ENCODE peak calls at places on chromosome 3, in six cellular contexts. O is lower leg skin, F is Calu3, J is AG04450, A is progenitor cell of endocrine pancreas, R is pancreas. M is an unnamed sample.

GRCh38 chr3:23019596-23020300 is 183.4 kb upstream of the UBE2E2 start:
- DNase-seq in O (no peak), F (no peak), J (no peak), A (no peak), R (no peak), M (no peak)

GRCh38 chr3:33218446-33219174 is at the start of gene SUSD5:
- DNase-seq in O (no peak), F (peak), J (no peak), A (peak), R (no peak), M (peak)

GRCh38 chr3:120203016-120203415 is 82.0 kb downstream of the GPR156 start:
- DNase-seq in O (peak), F (no peak), J (peak), A (no peak), R (no peak), M (no peak)

GRCh38 chr3:192915306-192915705 is 2.4 kb downstream of the MB21D2 start:
- DNase-seq in O (no peak), F (peak), J (no peak), A (no peak), R (no peak), M (no peak)

GRCh38 chr3:132730891-132731580 is 8.8 kb upstream of the NPHP3 start:
- DNase-seq in O (no peak), F (peak), J (no peak), A (no peak), R (no peak), M (no peak)

GRCh38 chr3:15440891-15441290 is 13.5 kb downstream of the EAF1 start:
- DNase-seq in O (no peak), F (no peak), J (no peak), A (no peak), R (no peak), M (no peak)

GRCh38 chr3:105823149-105823866 is 45.5 kb downstream of the CBLB start:
- DNase-seq in O (no peak), F (peak), J (peak), A (no peak), R (no peak), M (no peak)

GRCh38 chr3:131794766-131795381 is 239.9 kb downstream of the CPNE4 start:
- DNase-seq in O (peak), F (peak), J (peak), A (peak), R (peak), M (peak)

GRCh38 chr3:32296251-32297204 is 58.0 kb downstream of the CMTM8 start:
- DNase-seq in O (peak), F (peak), J (peak), A (peak), R (peak), M (peak)

GRCh38 chr3:31973837-31974236 is 7.2 kb downstream of the OSBPL10 start:
- DNase-seq in O (no peak), F (no peak), J (no peak), A (no peak), R (no peak), M (no peak)

GRCh38 chr3:25429441-25429907 is 1.4 kb downstream of the RARB start:
- DNase-seq in O (no peak), F (peak), J (no peak), A (peak), R (peak), M (no peak)

GRCh38 chr3:45011756-45012441 is 14.2 kb upstream of the CLEC3B start:
- DNase-seq in O (peak), F (no peak), J (peak), A (no peak), R (no peak), M (no peak)

GRCh38 chr3:141941093-141941492 is 64.7 kb downstream of the ATP1B3 start:
- DNase-seq in O (no peak), F (peak), J (no peak), A (no peak), R (no peak), M (no peak)

GRCh38 chr3:141938011-141938350 is 61.5 kb downstream of the ATP1B3 start:
- DNase-seq in O (no peak), F (no peak), J (no peak), A (no peak), R (no peak), M (no peak)

GRCh38 chr3:141942006-141942405 is 65.6 kb downstream of the ATP1B3 start:
- DNase-seq in O (no peak), F (no peak), J (no peak), A (no peak), R (no peak), M (no peak)

GRCh38 chr3:141939759-141940158 is 63.3 kb downstream of the ATP1B3 start:
- DNase-seq in O (no peak), F (no peak), J (no peak), A (no peak), R (no peak), M (no peak)

GRCh38 chr3:141940204-141940776 is 63.8 kb downstream of the ATP1B3 start:
- DNase-seq in O (peak), F (peak), J (no peak), A (no peak), R (peak), M (no peak)
- TF ChIP-seq CTCF in O (no peak), F (peak), J (peak), A (no peak), R (no peak), M (no peak)

GRCh38 chr3:154060606-154061380 is 60.4 kb upstream of the ARHGEF26 start:
- DNase-seq in O (peak), F (no peak), J (no peak), A (no peak), R (no peak), M (no peak)
- TF ChIP-seq CTCF in O (no peak), F (no peak), J (no peak), A (no peak), R (no peak), M (no peak)

GRCh38 chr3:37041546-37042195 is 48.4 kb downstream of the MLH1 start:
- DNase-seq in O (no peak), F (no peak), J (no peak), A (no peak), R (no peak), M (no peak)

GRCh38 chr3:37037352-37037751 is 44.0 kb downstream of the MLH1 start:
- DNase-seq in O (no peak), F (no peak), J (no peak), A (no peak), R (no peak), M (no peak)

GRCh38 chr3:37040231-37040630 is 46.9 kb downstream of the MLH1 start:
- DNase-seq in O (no peak), F (no peak), J (no peak), A (no peak), R (no peak), M (no peak)

DNA sequence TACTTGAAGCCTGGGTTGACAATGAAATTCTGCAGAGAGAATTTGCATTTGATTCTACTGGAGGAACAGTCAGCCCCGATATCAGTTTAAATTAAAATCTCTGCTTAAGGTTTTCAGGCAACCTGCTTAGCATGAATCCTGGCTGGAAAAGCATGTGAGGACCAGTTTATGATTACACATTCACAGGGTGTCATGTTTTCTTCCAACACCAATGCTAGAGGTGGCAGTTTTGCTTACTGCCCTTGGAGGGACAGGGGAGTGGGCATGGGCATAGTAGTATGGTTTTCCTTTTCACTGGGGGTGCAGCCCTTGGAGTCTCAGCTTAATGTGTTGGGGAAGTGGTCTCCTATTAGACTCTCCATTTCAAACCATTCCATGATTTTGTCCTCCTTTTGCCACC is 46.1 kb downstream of the MLH1 start:
- DNase-seq in O (no peak), F (no peak), J (no peak), A (no peak), R (no peak), M (no peak)
- TF ChIP-seq CTCF in O (no peak), F (no peak), J (no peak), A (no peak), R (no peak), M (no peak)

DNA sequence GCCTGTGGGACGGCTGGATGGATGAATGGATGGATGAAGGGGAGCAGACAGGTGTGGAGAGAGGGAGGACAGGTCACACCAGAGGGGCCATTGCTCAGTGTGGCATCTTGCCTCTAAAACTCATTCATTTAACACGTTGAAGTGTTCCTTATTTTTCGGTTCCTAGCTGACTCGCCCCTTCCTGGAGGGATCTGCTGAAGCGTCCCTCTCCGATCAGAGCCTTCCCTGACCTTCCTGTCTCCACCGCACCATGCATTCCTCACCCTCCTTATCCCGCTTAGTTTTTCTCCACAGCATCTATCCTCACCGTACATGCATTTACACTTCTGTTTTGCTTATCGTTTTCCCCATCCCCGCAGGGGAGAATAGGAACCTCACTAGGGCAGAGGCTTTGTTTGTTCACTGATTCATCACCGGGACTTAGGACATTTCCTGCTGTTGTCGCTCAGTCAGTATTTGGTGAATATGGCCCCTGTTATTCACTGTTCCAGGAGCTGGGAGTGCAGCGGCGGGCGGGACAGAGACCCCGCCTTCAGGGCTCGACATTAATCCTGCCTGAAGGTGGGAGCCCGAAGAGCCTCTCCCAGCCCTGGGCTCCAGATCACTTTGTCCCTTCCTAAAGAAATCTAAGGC is 32.0 kb downstream of the FOXL2 start:
- DNase-seq in O (no peak), F (no peak), J (no peak), A (no peak), R (no peak), M (no peak)
- TF ChIP-seq CTCF in O (no peak), F (no peak), J (no peak), A (no peak), R (no peak), M (no peak)

GRCh38 chr3:36714343-36714742 is 50.0 kb downstream of the DCLK3 start:
- DNase-seq in O (no peak), F (no peak), J (no peak), A (no peak), R (no peak), M (no peak)
- TF ChIP-seq CTCF in O (no peak), F (no peak), J (no peak), A (no peak), R (no peak), M (no peak)

DNA sequence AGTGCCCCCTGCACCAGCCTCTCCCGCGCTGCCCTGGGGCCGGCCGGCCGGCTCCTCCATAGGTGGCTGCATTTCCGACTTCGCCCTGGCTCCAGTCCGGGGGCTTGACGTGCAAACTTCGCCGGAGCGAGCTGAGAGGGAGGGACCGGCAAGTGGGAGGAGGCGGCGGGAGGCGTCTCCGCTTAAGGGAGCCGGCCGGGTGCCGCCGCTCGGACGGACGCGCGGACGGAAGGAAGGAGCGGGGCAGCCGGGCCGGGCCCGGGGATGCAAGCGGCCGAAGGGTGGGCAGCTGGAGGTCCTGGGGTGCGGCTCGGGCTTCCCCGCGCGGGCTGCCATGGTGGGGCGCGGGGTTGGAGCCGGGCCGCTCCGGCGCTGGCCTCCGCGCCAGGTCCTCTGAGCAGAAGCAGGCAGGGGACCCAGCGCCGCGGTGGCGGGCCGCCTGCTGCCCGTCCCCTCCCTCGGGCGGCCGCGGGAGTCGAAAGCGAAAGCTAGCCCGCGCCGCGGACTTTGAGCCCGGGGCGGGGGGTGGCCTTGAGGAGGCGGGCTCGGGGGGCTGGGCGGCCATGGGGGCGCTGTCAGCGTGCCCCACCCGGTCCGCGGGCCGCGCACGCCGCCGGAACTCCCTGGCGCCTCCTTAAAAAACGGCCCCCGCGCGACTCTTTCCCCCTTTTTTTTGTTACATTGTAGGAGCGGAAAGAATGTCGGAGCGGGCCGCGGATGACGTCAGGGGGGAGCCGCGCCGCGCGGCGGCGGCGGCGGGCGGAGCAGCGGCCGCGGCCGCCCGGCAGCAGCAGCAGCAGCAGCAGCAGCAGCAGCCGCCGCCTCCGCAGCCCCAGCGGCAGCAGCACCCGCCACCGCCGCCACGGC is at the start of gene SCAANT1:
- DNase-seq in O (peak), F (peak), J (peak), A (peak), R (peak), M (peak)
- TF ChIP-seq CTCF in O (no peak), F (no peak), J (no peak), A (peak), R (no peak), M (peak)

DNA sequence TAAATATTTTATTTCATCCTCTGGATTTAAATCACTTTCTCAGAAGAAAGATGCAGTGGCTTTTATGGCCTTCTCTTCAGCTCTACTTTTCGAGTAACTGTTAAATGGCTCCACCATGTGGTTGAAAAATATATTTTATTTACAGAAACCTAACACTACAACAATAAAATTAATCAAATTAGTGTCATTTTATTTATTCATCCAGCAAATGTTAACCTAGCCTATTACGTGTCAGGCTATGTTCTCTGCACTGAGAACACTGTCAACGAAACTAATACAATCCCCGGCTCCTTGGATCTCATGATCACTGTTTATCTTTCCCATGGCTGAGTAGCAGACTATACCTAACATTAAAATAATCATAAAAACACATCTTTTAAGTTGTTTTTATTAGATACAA is 148.0 kb upstream of the OSTN start:
- DNase-seq in O (no peak), F (no peak), J (no peak), A (no peak), R (no peak), M (no peak)
- TF ChIP-seq CTCF in O (no peak), F (peak), J (peak), A (peak), R (peak), M (peak)

GRCh38 chr3:55720614-55721013 is 233.5 kb upstream of the WNT5A start:
- DNase-seq in O (no peak), F (no peak), J (no peak), A (no peak), R (no peak), M (no peak)
- TF ChIP-seq CTCF in O (no peak), F (no peak), J (peak), A (no peak), R (no peak), M (no peak)

GRCh38 chr3:54951405-54951804 is 23.5 kb upstream of the LRTM1 start:
- DNase-seq in O (peak), F (no peak), J (peak), A (peak), R (peak), M (peak)
- TF ChIP-seq CTCF in O (no peak), F (no peak), J (peak), A (peak), R (peak), M (peak)

M was measured in neural crest cell.